ENCODE peak calls at places on chromosomes 7 and 10, in five cellular contexts. A, F, R, J and E are unnamed samples.

GRCh38 chr7:135558337-135558767 is 635 bp downstream of the NUP205 start:
- DNase-seq in J (peak), F (no peak), R (peak), A (peak), E (no peak)

GRCh38 chr10:120251821-120252220 is 205.2 kb upstream of the PLPP4 start:
- DNase-seq in A (no peak), R (no peak), F (no peak), J (no peak), E (no peak)

GRCh38 chr7:94043299-94043698 is 39.1 kb upstream of the BET1 start:
- DNase-seq in J (no peak), F (no peak), R (no peak), A (no peak), E (no peak)

GRCh38 chr7:118872568-118872967 is 648.1 kb downstream of the ANKRD7 start:
- DNase-seq in F (no peak), R (no peak), J (no peak), A (no peak), E (no peak)

GRCh38 chr7:12436896-12437535 is 33.4 kb upstream of the VWDE start:
- DNase-seq in A (peak), J (no peak), R (no peak), F (no peak), E (no peak)

GRCh38 chr7:101950450-101951119 is 133.2 kb downstream of the CUX1 start:
- DNase-seq in J (no peak), A (peak), F (no peak), R (no peak), E (no peak)

GRCh38 chr10:53284615-53285182 is 512.1 kb upstream of the MBL2 start:
- DNase-seq in J (no peak), A (no peak), R (no peak), F (no peak), E (no peak)

GRCh38 chr7:101124376-101125056 is 2.4 kb upstream of the SERPINE1 start:
- DNase-seq in A (no peak), F (no peak), J (no peak), R (no peak), E (no peak)

GRCh38 chr7:8249121-8249520 is 12.8 kb downstream of the ICA1 start:
- DNase-seq in R (no peak), A (no peak), F (no peak), J (no peak), E (no peak)

GRCh38 chr7:76386691-76387260 is 22.7 kb downstream of the SSC4D start:
- DNase-seq in R (no peak), J (no peak), F (no peak), A (no peak), E (no peak)

GRCh38 chr10:106515206-106515790 is 649.2 kb downstream of the SORCS1 start:
- DNase-seq in J (no peak), A (no peak), R (no peak), F (no peak), E (no peak)

GRCh38 chr10:119657725-119658124 is 6.5 kb downstream of the BAG3 start:
- DNase-seq in F (no peak), J (no peak), A (no peak), R (peak), E (no peak)

GRCh38 chr10:15169555-15170407 is 1.3 kb upstream of the NMT2 start:
- DNase-seq in J (peak), F (no peak), A (no peak), R (no peak), E (no peak)

GRCh38 chr7:94088560-94088959 is 84.4 kb upstream of the BET1 start:
- DNase-seq in R (no peak), A (no peak), F (no peak), J (no peak), E (no peak)

GRCh38 chr10:132560248-132560731 is 22.7 kb downstream of the INPP5A start:
- DNase-seq in R (no peak), A (peak), F (no peak), J (no peak), E (peak)

GRCh38 chr10:33643042-33643441 is 308.6 kb upstream of the NRP1 start:
- DNase-seq in R (no peak), A (no peak), F (no peak), J (no peak), E (no peak)

GRCh38 chr10:34178756-34179155 is 636.3 kb downstream of the PARD3 start:
- DNase-seq in F (no peak), J (no peak), R (no peak), A (no peak), E (no peak)

GRCh38 chr7:18901351-18901750 is 216.1 kb downstream of the TWIST1 start:
- DNase-seq in R (no peak), F (no peak), J (no peak), A (no peak), E (no peak)

GRCh38 chr10:90407116-90407515 is 450.7 kb downstream of the HTR7 start:
- DNase-seq in A (no peak), J (no peak), F (no peak), R (no peak), E (no peak)

GRCh38 chr10:130807721-130808120 is 503.8 kb downstream of the TCERG1L start:
- DNase-seq in R (no peak), F (no peak), A (no peak), J (no peak), E (no peak)